ENCODE peak calls at places on chromosomes 3 and 15, in four cellular contexts. One of them, this sample, is unnamed.

GRCh38 chr3:178705925-178706324 is 169.7 kb downstream of the KCNMB2 start:
- DNase-seq in right lobe of liver: no peak
- DNase-seq in ovary: no peak
- DNase-seq in OCI-LY7: no peak
- DNase-seq in this sample: no peak

GRCh38 chr3:156059950-156060501 is 60.4 kb upstream of the KCNAB1 start:
- DNase-seq in OCI-LY7: no peak
- DNase-seq in ovary: no peak
- DNase-seq in right lobe of liver: no peak
- DNase-seq in this sample: no peak

GRCh38 chr15:45254405-45255293 is 2.6 kb downstream of the SLC28A2 start:
- DNase-seq in right lobe of liver: no peak
- DNase-seq in ovary: no peak
- DNase-seq in OCI-LY7: no peak
- DNase-seq in this sample: no peak

GRCh38 chr3:15495461-15496340 is 25.8 kb downstream of the COLQ start:
- DNase-seq in ovary: no peak
- DNase-seq in right lobe of liver: no peak
- DNase-seq in OCI-LY7: no peak
- DNase-seq in this sample: no peak

GRCh38 chr15:74257105-74257504 is 21.0 kb downstream of the CCDC33 start:
- DNase-seq in ovary: no peak
- DNase-seq in OCI-LY7: no peak
- DNase-seq in right lobe of liver: no peak
- DNase-seq in this sample: no peak

GRCh38 chr15:70319466-70319865 is 221.7 kb upstream of the TLE3 start:
- DNase-seq in OCI-LY7: peak; percentile 91
- DNase-seq in ovary: no peak
- DNase-seq in right lobe of liver: no peak
- DNase-seq in this sample: no peak

GRCh38 chr15:24696201-24696600 is 20.6 kb downstream of the NPAP1 start:
- DNase-seq in OCI-LY7: no peak
- DNase-seq in ovary: no peak
- DNase-seq in right lobe of liver: no peak
- DNase-seq in this sample: no peak

GRCh38 chr3:174116421-174116820 is 718.9 kb downstream of the NLGN1 start:
- DNase-seq in right lobe of liver: no peak
- DNase-seq in OCI-LY7: no peak
- DNase-seq in ovary: no peak
- DNase-seq in this sample: no peak

GRCh38 chr3:133661454-133662255 is at the start of gene TOPBP1:
- DNase-seq in ovary: peak; percentile 71
- DNase-seq in OCI-LY7: peak; percentile 92
- DNase-seq in right lobe of liver: peak; percentile 88
- DNase-seq in this sample: peak; percentile 80

GRCh38 chr15:81160312-81161214 is 26.5 kb downstream of the CFAP161 start:
- DNase-seq in right lobe of liver: no peak
- DNase-seq in ovary: peak; percentile 63
- DNase-seq in OCI-LY7: no peak
- DNase-seq in this sample: peak; percentile 64

GRCh38 chr15:96027501-96027900 is 303.0 kb upstream of the NR2F2 start:
- DNase-seq in right lobe of liver: no peak
- DNase-seq in ovary: no peak
- DNase-seq in OCI-LY7: no peak
- DNase-seq in this sample: no peak

GRCh38 chr3:135917076-135917475 is 48.5 kb upstream of the PPP2R3A start:
- DNase-seq in OCI-LY7: no peak
- DNase-seq in ovary: no peak
- DNase-seq in right lobe of liver: no peak
- DNase-seq in this sample: no peak

GRCh38 chr15:101028772-101029438 is 109.7 kb downstream of the LRRK1 start:
- DNase-seq in right lobe of liver: peak; percentile 33
- DNase-seq in OCI-LY7: no peak
- DNase-seq in ovary: no peak
- DNase-seq in this sample: no peak

GRCh38 chr3:14097616-14098391 is 26.9 kb downstream of the CHCHD4 start:
- DNase-seq in OCI-LY7: no peak
- DNase-seq in ovary: no peak
- DNase-seq in right lobe of liver: no peak
- DNase-seq in this sample: no peak

GRCh38 chr3:44942202-44942921 is 33.6 kb downstream of the ZDHHC3 start:
- DNase-seq in right lobe of liver: no peak
- DNase-seq in OCI-LY7: no peak
- DNase-seq in ovary: no peak
- DNase-seq in this sample: no peak

GRCh38 chr15:77541421-77542181 is 91.1 kb downstream of the LINGO1 start:
- DNase-seq in OCI-LY7: no peak
- DNase-seq in ovary: no peak
- DNase-seq in right lobe of liver: no peak
- DNase-seq in this sample: no peak

GRCh38 chr15:70795311-70795665 is 31.9 kb upstream of the UACA start:
- DNase-seq in OCI-LY7: no peak
- DNase-seq in ovary: no peak
- DNase-seq in right lobe of liver: no peak
- DNase-seq in this sample: no peak

GRCh38 chr15:76799760-76800159 is 105.4 kb downstream of the SCAPER start:
- DNase-seq in right lobe of liver: no peak
- DNase-seq in ovary: no peak
- DNase-seq in OCI-LY7: no peak
- DNase-seq in this sample: no peak

GRCh38 chr15:73753250-73754130 is at the start of gene INSYN1:
- DNase-seq in ovary: peak; percentile 65
- DNase-seq in right lobe of liver: no peak
- DNase-seq in OCI-LY7: no peak
- DNase-seq in this sample: peak; percentile 67

GRCh38 chr15:100770781-100771584 is 108.6 kb upstream of the ALDH1A3 start:
- DNase-seq in OCI-LY7: no peak
- DNase-seq in ovary: no peak
- DNase-seq in right lobe of liver: no peak
- DNase-seq in this sample: no peak

GRCh38 chr3:23442598-23443383 is 239.7 kb downstream of the UBE2E2 start:
- DNase-seq in OCI-LY7: peak; percentile 57
- DNase-seq in ovary: no peak
- DNase-seq in right lobe of liver: no peak
- DNase-seq in this sample: no peak

GRCh38 chr3:197798863-197799262 is 7.8 kb downstream of the LRCH3 start:
- DNase-seq in right lobe of liver: no peak
- DNase-seq in ovary: no peak
- DNase-seq in OCI-LY7: no peak
- DNase-seq in this sample: no peak

GRCh38 chr15:22778796-22779195 is 7.6 kb upstream of the NIPA1 start:
- DNase-seq in ovary: no peak
- DNase-seq in OCI-LY7: no peak
- DNase-seq in right lobe of liver: no peak
- DNase-seq in this sample: no peak

GRCh38 chr3:96069065-96069464 is 745.3 kb upstream of the EPHA6 start:
- DNase-seq in ovary: no peak
- DNase-seq in OCI-LY7: no peak
- DNase-seq in right lobe of liver: no peak
- DNase-seq in this sample: no peak

GRCh38 chr3:100040846-100041245 is 73.5 kb downstream of the FILIP1L start:
- DNase-seq in ovary: no peak
- DNase-seq in OCI-LY7: no peak
- DNase-seq in right lobe of liver: no peak
- DNase-seq in this sample: no peak

GRCh38 chr3:150414273-150414672 is 6.2 kb downstream of the TSC22D2 start:
- DNase-seq in ovary: no peak
- DNase-seq in right lobe of liver: no peak
- DNase-seq in OCI-LY7: peak; percentile 10
- DNase-seq in this sample: no peak

GRCh38 chr15:94677202-94677790 is 445.9 kb downstream of the MCTP2 start:
- DNase-seq in ovary: no peak
- DNase-seq in right lobe of liver: no peak
- DNase-seq in OCI-LY7: no peak
- DNase-seq in this sample: no peak

GRCh38 chr3:62502315-62503300 is 129.3 kb upstream of the FEZF2 start:
- DNase-seq in right lobe of liver: no peak
- DNase-seq in ovary: no peak
- DNase-seq in OCI-LY7: peak; percentile 88
- DNase-seq in this sample: no peak

GRCh38 chr15:35289029-35289617 is 204.0 kb upstream of the NANOGP8 start:
- DNase-seq in OCI-LY7: peak; percentile 37
- DNase-seq in ovary: no peak
- DNase-seq in right lobe of liver: no peak
- DNase-seq in this sample: no peak

GRCh38 chr3:28575748-28576589 is 227.3 kb upstream of the AZI2 start:
- DNase-seq in OCI-LY7: no peak
- DNase-seq in ovary: peak; percentile 9
- DNase-seq in right lobe of liver: no peak
- DNase-seq in this sample: peak; percentile 56

GRCh38 chr3:188584162-188584529 is 430.2 kb downstream of the LPP start:
- DNase-seq in OCI-LY7: peak; percentile 14
- DNase-seq in ovary: no peak
- DNase-seq in right lobe of liver: no peak
- DNase-seq in this sample: no peak

GRCh38 chr3:126683506-126683905 is 20.5 kb upstream of the CHCHD6 start:
- DNase-seq in ovary: no peak
- DNase-seq in right lobe of liver: no peak
- DNase-seq in OCI-LY7: no peak
- DNase-seq in this sample: no peak

GRCh38 chr3:9248232-9249191 is 934 bp downstream of the SRGAP3 start:
- DNase-seq in right lobe of liver: no peak
- DNase-seq in OCI-LY7: no peak
- DNase-seq in ovary: no peak
- DNase-seq in this sample: no peak

GRCh38 chr3:42052867-42053351 is 38.2 kb upstream of the TRAK1 start:
- DNase-seq in ovary: no peak
- DNase-seq in OCI-LY7: no peak
- DNase-seq in right lobe of liver: no peak
- DNase-seq in this sample: no peak

GRCh38 chr3:100335137-100335833 is 728 bp downstream of the NIT2 start:
- DNase-seq in right lobe of liver: no peak
- DNase-seq in ovary: no peak
- DNase-seq in OCI-LY7: peak; percentile 72
- DNase-seq in this sample: no peak

GRCh38 chr15:51727141-51727897 is 10.1 kb downstream of the LYSMD2 start:
- DNase-seq in right lobe of liver: no peak
- DNase-seq in ovary: no peak
- DNase-seq in OCI-LY7: no peak
- DNase-seq in this sample: no peak

GRCh38 chr15:78913012-78913411 is 31.8 kb downstream of the CTSH start:
- DNase-seq in OCI-LY7: no peak
- DNase-seq in right lobe of liver: no peak
- DNase-seq in ovary: no peak
- DNase-seq in this sample: no peak
- H3K4me1 ChIP-seq in OCI-LY7: no peaks in the 10 kb centered on the region
- H3K4me1 ChIP-seq in right lobe of liver: peaks cover 44% of the 10 kb centered on the region
- H3K4me1 ChIP-seq in ovary: peaks cover 4% of the 10 kb centered on the region
- H3K4me1 ChIP-seq in this sample: no peaks in the 10 kb centered on the region

GRCh38 chr3:172135185-172135584 is 95.8 kb downstream of the FNDC3B start:
- DNase-seq in ovary: no peak
- DNase-seq in OCI-LY7: no peak
- DNase-seq in right lobe of liver: no peak
- DNase-seq in this sample: no peak
- H3K4me3 ChIP-seq in ovary: no peak overlapping the region
- H3K4me3 ChIP-seq in OCI-LY7: no peak overlapping the region
- H3K4me3 ChIP-seq in right lobe of liver: no peak overlapping the region
- H3K4me3 ChIP-seq in this sample: no peak overlapping the region

GRCh38 chr15:67828379-67828968 is 3.2 kb downstream of the SKOR1 start:
- DNase-seq in ovary: no peak
- DNase-seq in right lobe of liver: no peak
- DNase-seq in OCI-LY7: no peak
- DNase-seq in this sample: no peak
- H3K4me1 ChIP-seq in ovary: peaks cover 3% of the 10 kb centered on the region
- H3K4me1 ChIP-seq in right lobe of liver: peaks cover 40% of the 10 kb centered on the region
- H3K4me1 ChIP-seq in OCI-LY7: peaks cover 17% of the 10 kb centered on the region
- H3K4me1 ChIP-seq in this sample: peaks cover 7% of the 10 kb centered on the region

DNA sequence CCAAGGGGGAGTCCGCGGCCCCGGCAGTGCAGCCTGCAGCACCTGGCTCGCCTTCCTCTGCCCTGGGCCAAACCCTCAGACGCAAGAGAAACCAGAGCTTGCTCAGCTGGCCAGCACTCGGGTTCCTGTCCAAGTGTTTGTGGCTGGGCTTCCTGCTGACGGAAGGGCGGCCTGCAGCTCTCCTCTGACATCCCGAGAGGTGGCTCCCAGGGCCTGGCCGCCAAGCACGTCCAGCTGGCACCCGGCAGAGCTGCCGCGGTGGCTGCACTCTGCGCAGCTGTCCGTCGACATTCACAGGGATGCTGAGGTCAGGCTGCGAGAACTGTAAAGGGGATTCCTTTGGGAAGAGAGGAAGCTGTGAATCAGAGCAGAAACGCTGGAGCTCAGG is 85.6 kb downstream of the CPN2 start:
- DNase-seq in OCI-LY7: no peak
- DNase-seq in ovary: peak; percentile 86
- DNase-seq in right lobe of liver: peak; percentile 93
- DNase-seq in this sample: peak; percentile 97
- H3K4me3 ChIP-seq in OCI-LY7: no peak overlapping the region
- H3K4me3 ChIP-seq in ovary: no peak overlapping the region
- H3K4me3 ChIP-seq in right lobe of liver: no peak overlapping the region
- H3K4me3 ChIP-seq in this sample: no peak overlapping the region